ENCODE peak calls at places on chromosomes 6 and 20, in four cellular contexts. G is B cell, D is sigmoid colon, K is AG09309. Q is an unnamed sample.
A peak's percentile ranks its signal among the peaks of the same experiment; 100 is the strongest.

GRCh38 chr6:139776051-139776450 is 401.6 kb upstream of the CITED2 start:
- DNase-seq in G (no peak), D (no peak), K (no peak), Q (no peak)

GRCh38 chr6:166581091-166581511 is 5.4 kb downstream of the RAMACL start:
- DNase-seq in G (no peak), D (no peak), K (no peak), Q (no peak)

GRCh38 chr6:85186546-85187170 is 263.2 kb upstream of the NT5E start:
- DNase-seq in G (no peak), D (no peak), K (peak; percentile 54), Q (no peak)

GRCh38 chr20:11429168-11429567 is 488.5 kb upstream of the BTBD3 start:
- DNase-seq in G (no peak), D (no peak), K (no peak), Q (no peak)

GRCh38 chr20:17960927-17961599 is 7.5 kb downstream of the SNX5 start:
- DNase-seq in G (no peak), D (peak; percentile 84), K (no peak), Q (no peak)

GRCh38 chr6:117456255-117456654 is 26.2 kb upstream of the DCBLD1 start:
- DNase-seq in G (no peak), D (no peak), K (no peak), Q (no peak)

GRCh38 chr6:24547243-24547642 is 52.5 kb downstream of the ALDH5A1 start:
- DNase-seq in G (peak; percentile 57), D (no peak), K (no peak), Q (peak; percentile 17)

GRCh38 chr6:43917878-43918382 is 147.9 kb downstream of the VEGFA start:
- DNase-seq in G (no peak), D (no peak), K (no peak), Q (no peak)

GRCh38 chr6:141307309-141307998 is 825.3 kb upstream of the GJE1 start:
- DNase-seq in G (no peak), D (no peak), K (no peak), Q (no peak)

DNA sequence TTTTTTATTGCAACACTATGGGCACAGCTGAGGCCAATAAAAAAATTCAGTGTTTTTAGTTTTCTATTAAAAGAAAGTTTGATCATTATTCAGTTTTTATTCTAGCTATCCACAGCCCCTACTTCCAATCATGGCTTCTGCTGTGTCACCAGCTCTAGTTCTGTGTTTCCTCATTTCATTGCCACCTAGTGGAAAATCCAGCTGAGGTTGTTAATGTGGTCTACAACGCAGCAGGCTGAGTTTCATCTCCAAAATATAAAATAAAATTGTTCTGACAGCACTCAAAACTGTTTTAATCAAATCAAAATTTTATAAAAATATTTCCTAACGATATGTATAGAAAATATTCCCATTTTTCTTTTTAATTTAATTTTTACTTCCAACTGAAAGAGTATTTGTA is 13.6 kb downstream of the COL9A1 start:
- DNase-seq in G (no peak), D (no peak), K (no peak), Q (no peak)
- TF ChIP-seq CTCF in G (no peak), D (no peak), K (no peak), Q (no peak)

DNA sequence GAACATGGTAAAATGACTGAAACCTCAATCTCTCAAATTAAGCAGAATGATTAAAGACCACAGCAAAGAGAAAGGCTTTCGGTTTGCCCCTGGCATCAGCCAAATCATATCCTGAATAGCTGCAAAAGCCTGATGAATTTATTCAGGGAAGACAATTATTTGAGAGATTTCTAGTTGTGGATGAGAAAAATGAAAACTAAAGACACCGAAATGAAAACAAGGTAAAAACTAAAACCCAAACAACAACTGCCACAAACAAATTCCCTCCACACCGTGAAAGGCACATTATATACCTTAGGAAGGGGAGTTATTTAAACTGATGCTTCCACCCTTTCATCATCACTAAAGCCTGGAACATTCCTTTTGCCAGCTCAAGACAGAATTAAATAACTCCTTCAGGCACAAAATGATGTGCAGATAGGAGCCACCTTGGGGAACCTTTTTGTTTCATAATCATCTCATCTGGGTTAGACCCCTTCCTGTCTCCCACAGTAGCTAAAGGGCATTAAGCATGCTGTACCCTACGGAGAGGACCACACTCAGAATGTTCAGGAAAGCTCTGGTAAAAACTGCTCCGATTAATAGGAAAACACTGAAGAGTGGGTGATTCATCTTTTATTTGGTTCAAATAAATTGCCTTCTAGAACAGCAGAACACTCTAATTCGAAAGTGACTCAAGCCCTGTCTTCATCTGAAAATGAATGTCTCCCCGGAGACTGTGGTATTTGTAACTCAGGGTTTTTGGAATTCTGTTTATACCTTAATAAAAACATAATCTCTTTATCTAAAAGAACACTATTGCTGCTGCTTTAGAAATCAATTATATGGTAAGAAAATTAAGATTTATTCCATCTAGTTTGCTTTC is 9.1 kb upstream of the ANKRD60 start:
- DNase-seq in G (no peak), D (no peak), K (peak; percentile 61), Q (no peak)
- TF ChIP-seq CTCF in G (peak; percentile 58), D (no peak), K (no peak), Q (no peak)

GRCh38 chr20:2287504-2287903 is 8.3 kb upstream of the TGM3 start:
- DNase-seq in G (no peak), D (no peak), K (no peak), Q (no peak)

GRCh38 chr20:2283706-2284423 is 11.9 kb upstream of the TGM3 start:
- DNase-seq in G (no peak), D (no peak), K (no peak), Q (no peak)

GRCh38 chr20:2282181-2282580 is 13.6 kb upstream of the TGM3 start:
- DNase-seq in G (no peak), D (no peak), K (no peak), Q (no peak)

GRCh38 chr20:2285618-2286017 is 10.2 kb upstream of the TGM3 start:
- DNase-seq in G (no peak), D (no peak), K (no peak), Q (no peak)

DNA sequence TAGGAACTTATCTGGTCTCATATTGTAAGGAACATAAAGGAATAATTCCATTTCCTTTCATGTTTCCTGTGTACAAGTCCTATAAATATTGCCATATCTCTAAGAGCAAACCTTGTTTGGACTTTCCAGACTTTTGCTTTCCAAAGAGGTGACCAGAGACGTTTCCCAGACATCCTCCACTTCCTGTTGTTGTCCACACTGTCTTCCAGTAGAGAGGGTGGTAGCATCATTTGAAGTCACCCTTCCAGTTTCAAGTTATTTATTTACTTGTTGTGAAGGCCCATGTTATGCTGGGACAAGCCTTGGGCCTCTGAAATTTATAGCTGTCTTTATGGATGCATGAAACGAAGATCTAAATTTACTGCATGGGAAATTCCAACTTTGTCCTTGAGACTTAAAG is 10.6 kb upstream of the TGM3 start:
- DNase-seq in G (no peak), D (no peak), K (no peak), Q (no peak)
- TF ChIP-seq CTCF in G (no peak), D (no peak), K (no peak), Q (no peak)

GRCh38 chr6:13425270-13425905 is 62.0 kb downstream of the GFOD1 start:
- DNase-seq in G (no peak), D (peak; percentile 73), K (no peak), Q (no peak)

GRCh38 chr6:13425971-13426931 is 61.1 kb downstream of the GFOD1 start:
- DNase-seq in G (no peak), D (no peak), K (peak; percentile 16), Q (no peak)

GRCh38 chr6:13428528-13429405 is 58.6 kb downstream of the GFOD1 start:
- DNase-seq in G (peak; percentile 19), D (no peak), K (no peak), Q (peak; percentile 39)

GRCh38 chr6:13427838-13428527 is 59.4 kb downstream of the GFOD1 start:
- DNase-seq in G (peak; percentile 88), D (no peak), K (no peak), Q (peak; percentile 68)

DNA sequence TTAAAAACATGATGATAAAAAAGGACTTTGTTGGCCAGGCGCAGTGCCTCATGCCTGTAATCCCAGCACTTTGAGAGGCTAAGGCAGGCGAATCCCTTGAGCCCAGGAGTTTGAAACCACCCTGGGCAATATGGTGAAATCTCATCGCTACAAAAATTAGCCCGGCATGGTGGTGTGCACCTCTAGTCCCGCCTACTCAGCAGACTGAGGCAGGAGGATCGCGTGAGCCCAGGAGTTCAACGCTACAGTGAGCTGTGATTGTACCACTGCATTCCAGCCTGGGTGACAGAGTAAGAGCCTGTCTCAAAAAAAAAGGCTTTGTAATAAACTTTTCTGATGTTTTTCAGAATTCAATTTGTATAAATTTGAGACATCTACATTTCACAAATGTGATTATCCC is 60.1 kb downstream of the GFOD1 start:
- DNase-seq in G (peak; percentile 29), D (no peak), K (no peak), Q (no peak)
- TF ChIP-seq CTCF in G (no peak), D (no peak), K (no peak), Q (no peak)

GRCh38 chr20:35277531-35278395 is at the start of gene MMP24OS:
- DNase-seq in G (peak; percentile 95), D (peak; percentile 96), K (peak; percentile 32), Q (peak; percentile 96)
- TF ChIP-seq CTCF in G (peak; percentile 22), D (no peak), K (peak; percentile 34), Q (peak; percentile 56)

DNA sequence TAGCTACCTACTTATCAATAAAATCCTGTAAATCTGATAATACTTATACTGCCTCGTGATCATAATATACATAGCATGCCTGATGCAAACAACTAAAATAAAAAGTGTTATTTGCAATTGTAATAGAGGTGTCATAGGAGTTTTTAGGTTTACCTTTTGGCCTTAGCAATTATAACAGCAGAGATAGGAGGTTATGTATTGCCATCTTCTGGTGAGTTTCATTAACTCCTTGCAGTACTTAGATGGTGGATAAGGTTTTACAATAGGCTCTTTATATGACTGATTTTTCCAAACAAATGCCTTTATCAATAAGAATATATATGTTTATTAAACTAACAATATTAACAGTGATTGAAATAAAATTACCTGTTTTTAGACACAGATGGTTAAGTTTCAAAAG is 27.8 kb upstream of the MYCT1 start:
- DNase-seq in G (no peak), D (no peak), K (no peak), Q (no peak)
- TF ChIP-seq CTCF in G (no peak), D (no peak), K (peak; percentile 33), Q (peak; percentile 31)

Q was measured in GM13977.